ENCODE peak calls at places on chromosomes 1 and 21, in nine cellular contexts. H, C, I, E, B, M, Q, P and U are unnamed samples.

GRCh38 chr1:4960782-4961475 is 306.5 kb downstream of the AJAP1 start:
- DNase-seq in H (no peak), C (no peak), I (no peak), E (no peak), B (no peak), M (no peak), Q (no peak), P (no peak), U (no peak)

GRCh38 chr1:185556551-185556950 is 177.6 kb upstream of the HMCN1 start:
- DNase-seq in H (no peak), C (no peak), I (no peak), E (no peak), B (no peak), M (no peak), Q (no peak), P (no peak), U (no peak)

GRCh38 chr1:24801169-24801568 is 55.9 kb downstream of the CLIC4 start:
- DNase-seq in H (peak; percentile 51), C (no peak), I (no peak), E (no peak), B (no peak), M (no peak), Q (no peak), P (no peak), U (no peak)

GRCh38 chr1:15313012-15313411 is 66.0 kb downstream of the FHAD1 start:
- DNase-seq in H (no peak), C (no peak), I (no peak), E (no peak), B (no peak), M (no peak), Q (no peak), P (no peak), U (no peak)

GRCh38 chr1:159188375-159188788 is 16.3 kb upstream of the ACKR1 start:
- DNase-seq in H (peak; percentile 36), C (peak; percentile 97), I (peak; percentile 77), E (peak; percentile 4), B (no peak), M (peak; percentile 28), Q (no peak), P (no peak), U (peak; percentile 30)

GRCh38 chr1:236516929-236517704 is 6.7 kb upstream of the LGALS8 start:
- DNase-seq in H (peak; percentile 92), C (no peak), I (no peak), E (peak; percentile 76), B (no peak), M (peak; percentile 24), Q (no peak), P (no peak), U (peak; percentile 71)

GRCh38 chr21:42374457-42374856 is 8.1 kb upstream of the TFF1 start:
- DNase-seq in H (no peak), C (no peak), I (no peak), E (no peak), B (no peak), M (no peak), Q (no peak), P (no peak), U (no peak)

GRCh38 chr1:6967431-6968079 is 182.3 kb downstream of the CAMTA1 start:
- DNase-seq in H (peak; percentile 11), C (no peak), I (no peak), E (no peak), B (no peak), M (no peak), Q (no peak), P (no peak), U (no peak)

GRCh38 chr1:37602750-37603694 is 7.3 kb upstream of the GNL2 start:
- DNase-seq in H (peak; percentile 50), C (peak; percentile 89), I (no peak), E (no peak), B (no peak), M (no peak), Q (no peak), P (no peak), U (peak; percentile 54)

GRCh38 chr21:16302851-16303282 is 573.1 kb downstream of the USP25 start:
- DNase-seq in H (peak; percentile 98), C (no peak), I (peak; percentile 87), E (no peak), B (no peak), M (no peak), Q (no peak), P (peak; percentile 67), U (peak; percentile 33)

GRCh38 chr1:177343445-177343844 is 172.7 kb downstream of the BRINP2 start:
- DNase-seq in H (no peak), C (no peak), I (no peak), E (no peak), B (peak; percentile 20), M (no peak), Q (no peak), P (no peak), U (peak; percentile 36)

DNA sequence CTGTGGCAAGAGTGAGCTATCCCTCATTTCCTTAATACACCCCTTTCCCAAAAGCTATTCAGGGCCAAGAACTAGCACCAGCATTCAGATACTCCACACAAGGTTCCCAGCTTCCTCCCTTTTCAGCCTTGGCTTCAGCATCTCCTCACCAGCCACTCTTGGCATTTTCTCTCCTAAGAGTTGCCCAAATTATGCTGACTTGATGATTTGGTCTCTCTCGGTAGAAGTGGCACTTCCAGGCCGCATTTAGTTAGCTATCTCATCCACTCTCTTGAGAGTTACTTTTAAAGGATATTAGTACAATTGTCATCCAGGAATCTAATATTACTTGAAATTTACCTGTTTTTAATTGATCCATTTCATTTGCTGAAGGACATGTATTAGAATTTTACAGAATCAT is 199.0 kb upstream of the DMRTA2 start:
- DNase-seq in H (no peak), C (no peak), I (no peak), E (no peak), B (no peak), M (no peak), Q (no peak), P (no peak), U (no peak)
- TF ChIP-seq CTCF in H (no peak), C (no peak), I (no peak), E (no peak), B (no peak), M (no peak), Q (no peak), P (no peak), U (no peak)

DNA sequence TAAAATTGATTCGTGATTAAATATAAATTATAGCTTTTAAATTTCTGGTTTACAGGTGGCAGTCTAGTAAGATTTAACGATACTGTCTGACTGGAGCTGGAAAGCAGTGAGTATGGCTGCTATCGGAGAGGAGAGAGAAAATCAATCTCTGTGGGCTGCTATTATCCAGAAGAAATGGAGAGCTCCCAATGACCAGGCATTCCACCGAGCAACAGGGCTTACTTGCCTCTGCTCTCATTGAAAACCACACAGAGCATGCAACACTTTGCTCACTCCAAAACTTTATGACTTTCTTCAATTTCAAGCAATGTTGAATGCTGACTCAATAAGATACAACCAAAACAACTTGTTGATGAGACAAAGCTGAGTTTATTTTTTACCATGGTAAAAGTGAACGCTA is 337.0 kb upstream of the NCAM2 start:
- DNase-seq in H (no peak), C (peak; percentile 41), I (no peak), E (no peak), B (no peak), M (no peak), Q (no peak), P (no peak), U (no peak)
- H3K4me3 ChIP-seq in H (no peak overlapping the region), C (peak overlapping the region; percentile 22), I (no peak overlapping the region), E (no peak overlapping the region), B (no peak overlapping the region), M (no peak overlapping the region), Q (no peak overlapping the region), P (no peak overlapping the region), U (no peak overlapping the region)

DNA sequence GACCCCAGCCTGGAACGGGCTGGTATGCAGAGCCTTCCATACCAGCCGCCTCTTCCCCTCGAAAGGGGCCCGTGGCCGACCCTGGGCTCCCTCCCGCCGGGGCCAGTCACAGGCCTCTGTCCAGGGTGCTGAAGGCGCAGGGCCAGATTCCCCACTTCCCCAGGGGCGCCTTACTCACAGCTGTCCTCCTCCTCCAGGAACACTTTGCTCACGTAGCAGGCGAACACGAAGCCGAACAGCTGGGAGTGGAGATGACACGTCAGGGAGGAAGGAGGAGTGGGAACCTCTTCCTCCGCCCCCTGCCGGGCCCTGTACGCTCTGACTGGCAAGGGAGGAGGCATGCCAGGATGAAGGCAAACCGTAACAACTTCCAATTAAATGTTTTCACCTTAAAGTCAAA is 57.3 kb downstream of the NKAIN1 start:
- DNase-seq in H (peak; percentile 94), C (peak; percentile 91), I (peak; percentile 78), E (peak; percentile 62), B (peak; percentile 79), M (peak; percentile 67), Q (peak; percentile 40), P (peak; percentile 67), U (peak; percentile 96)
- TF ChIP-seq CTCF in H (peak; percentile 42), C (no peak), I (peak; percentile 46), E (peak; percentile 26), B (peak; percentile 54), M (no peak), Q (no peak), P (no peak), U (peak; percentile 50)

DNA sequence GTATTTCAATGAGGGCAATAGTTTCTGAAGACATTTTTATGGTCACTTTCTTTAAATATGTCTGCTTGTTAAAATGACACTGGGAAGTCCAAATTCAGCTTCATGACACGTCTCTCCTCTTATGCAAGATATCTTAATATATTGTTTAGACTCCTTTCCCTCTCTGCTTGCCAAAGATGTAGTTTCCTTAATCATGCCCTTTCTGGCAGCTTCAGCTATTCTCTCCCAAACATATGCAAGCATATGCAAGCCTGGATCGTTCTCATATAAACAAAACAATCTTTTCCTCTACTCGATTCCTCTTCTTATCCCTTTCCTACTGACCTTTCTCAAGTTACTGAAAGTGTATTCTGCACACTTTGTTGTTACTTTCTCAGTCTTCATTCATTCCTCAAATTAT is 372.2 kb downstream of the PTBP2 start:
- DNase-seq in H (peak; percentile 62), C (no peak), I (no peak), E (no peak), B (no peak), M (no peak), Q (no peak), P (no peak), U (peak; percentile 53)
- H3K4me3 ChIP-seq in H (no peak overlapping the region), C (no peak overlapping the region), I (no peak overlapping the region), E (no peak overlapping the region), B (no peak overlapping the region), M (no peak overlapping the region), Q (no peak overlapping the region), P (no peak overlapping the region), U (no peak overlapping the region)

GRCh38 chr1:97105531-97105930 is 383.9 kb downstream of the PTBP2 start:
- DNase-seq in H (peak; percentile 15), C (no peak), I (no peak), E (no peak), B (no peak), M (no peak), Q (no peak), P (no peak), U (no peak)
- TF ChIP-seq CTCF in H (no peak), C (no peak), I (no peak), E (no peak), B (no peak), M (no peak), Q (no peak), P (no peak), U (no peak)